ENCODE peak calls at places on chromosomes 4 and X, in nine cellular contexts. One of them, this sample, is unnamed.
A peak's percentile ranks its signal among the peaks of the same experiment; 100 is the strongest.

GRCh38 chr4:84547211-84547610 is 35.7 kb upstream of the CDS1 start:
- DNase-seq in cardiac muscle cell: peak; percentile 25
- DNase-seq in fibroblast of pulmonary artery: peak; percentile 4
- DNase-seq in tibial artery: no peak
- DNase-seq in HL-60: peak; percentile 12
- DNase-seq in fibroblast of villous mesenchyme: peak; percentile 32
- DNase-seq in transverse colon: no peak
- DNase-seq in endothelial cell of umbilical vein: no peak
- DNase-seq in ovary: no peak
- DNase-seq in this sample: no peak

GRCh38 chrX:12360991-12361598 is 222.8 kb downstream of the FRMPD4 start:
- DNase-seq in HL-60: no peak
- DNase-seq in endothelial cell of umbilical vein: peak; percentile 6
- DNase-seq in transverse colon: no peak
- DNase-seq in tibial artery: no peak
- DNase-seq in cardiac muscle cell: peak; percentile 14
- DNase-seq in fibroblast of pulmonary artery: peak; percentile 56
- DNase-seq in ovary: no peak
- DNase-seq in fibroblast of villous mesenchyme: no peak
- DNase-seq in this sample: no peak

GRCh38 chr4:23827971-23828680 is 61.7 kb downstream of the PPARGC1A start:
- DNase-seq in tibial artery: no peak
- DNase-seq in cardiac muscle cell: no peak
- DNase-seq in transverse colon: no peak
- DNase-seq in HL-60: no peak
- DNase-seq in fibroblast of pulmonary artery: no peak
- DNase-seq in ovary: no peak
- DNase-seq in endothelial cell of umbilical vein: no peak
- DNase-seq in fibroblast of villous mesenchyme: peak; percentile 75
- DNase-seq in this sample: no peak

GRCh38 chrX:22889824-22890223 is 109.9 kb upstream of the DDX53 start:
- DNase-seq in fibroblast of pulmonary artery: no peak
- DNase-seq in endothelial cell of umbilical vein: peak; percentile 50
- DNase-seq in tibial artery: no peak
- DNase-seq in ovary: no peak
- DNase-seq in cardiac muscle cell: peak; percentile 0
- DNase-seq in HL-60: no peak
- DNase-seq in fibroblast of villous mesenchyme: no peak
- DNase-seq in transverse colon: no peak
- DNase-seq in this sample: no peak

GRCh38 chr4:78938868-78939666 is at the start of gene PAQR3:
- DNase-seq in tibial artery: peak; percentile 84
- DNase-seq in cardiac muscle cell: peak; percentile 89
- DNase-seq in ovary: peak; percentile 87
- DNase-seq in fibroblast of pulmonary artery: peak; percentile 79
- DNase-seq in HL-60: peak; percentile 48
- DNase-seq in transverse colon: peak; percentile 88
- DNase-seq in fibroblast of villous mesenchyme: peak; percentile 80
- DNase-seq in endothelial cell of umbilical vein: peak; percentile 82
- DNase-seq in this sample: peak; percentile 81

GRCh38 chr4:96766359-96766758 is 926.5 kb downstream of the PDHA2 start:
- DNase-seq in cardiac muscle cell: no peak
- DNase-seq in tibial artery: no peak
- DNase-seq in fibroblast of villous mesenchyme: no peak
- DNase-seq in ovary: no peak
- DNase-seq in HL-60: no peak
- DNase-seq in fibroblast of pulmonary artery: no peak
- DNase-seq in endothelial cell of umbilical vein: no peak
- DNase-seq in transverse colon: no peak
- DNase-seq in this sample: no peak

GRCh38 chrX:68947882-68948605 is 119.2 kb downstream of the EFNB1 start:
- DNase-seq in fibroblast of pulmonary artery: no peak
- DNase-seq in cardiac muscle cell: no peak
- DNase-seq in fibroblast of villous mesenchyme: no peak
- DNase-seq in tibial artery: no peak
- DNase-seq in HL-60: no peak
- DNase-seq in transverse colon: no peak
- DNase-seq in ovary: no peak
- DNase-seq in endothelial cell of umbilical vein: no peak
- DNase-seq in this sample: peak; percentile 57

GRCh38 chr4:138181288-138181687 is 60.9 kb downstream of the SLC7A11 start:
- DNase-seq in tibial artery: no peak
- DNase-seq in fibroblast of pulmonary artery: peak; percentile 75
- DNase-seq in cardiac muscle cell: peak; percentile 73
- DNase-seq in endothelial cell of umbilical vein: no peak
- DNase-seq in HL-60: no peak
- DNase-seq in ovary: no peak
- DNase-seq in fibroblast of villous mesenchyme: peak; percentile 97
- DNase-seq in transverse colon: no peak
- DNase-seq in this sample: peak; percentile 39

GRCh38 chr4:8559011-8559410 is 21.2 kb upstream of the GPR78 start:
- DNase-seq in ovary: peak; percentile 4
- DNase-seq in endothelial cell of umbilical vein: no peak
- DNase-seq in HL-60: no peak
- DNase-seq in cardiac muscle cell: no peak
- DNase-seq in fibroblast of villous mesenchyme: no peak
- DNase-seq in transverse colon: no peak
- DNase-seq in tibial artery: no peak
- DNase-seq in fibroblast of pulmonary artery: no peak
- DNase-seq in this sample: no peak

GRCh38 chrX:16832301-16832700 is 37.9 kb downstream of the RBBP7 start:
- DNase-seq in fibroblast of villous mesenchyme: no peak
- DNase-seq in transverse colon: no peak
- DNase-seq in tibial artery: no peak
- DNase-seq in cardiac muscle cell: no peak
- DNase-seq in ovary: no peak
- DNase-seq in HL-60: no peak
- DNase-seq in fibroblast of pulmonary artery: no peak
- DNase-seq in endothelial cell of umbilical vein: no peak
- DNase-seq in this sample: no peak

GRCh38 chrX:16827225-16827624 is 41.0 kb downstream of the TXLNG start:
- DNase-seq in tibial artery: no peak
- DNase-seq in fibroblast of villous mesenchyme: no peak
- DNase-seq in HL-60: no peak
- DNase-seq in endothelial cell of umbilical vein: peak; percentile 22
- DNase-seq in ovary: no peak
- DNase-seq in fibroblast of pulmonary artery: peak; percentile 35
- DNase-seq in transverse colon: no peak
- DNase-seq in cardiac muscle cell: no peak
- DNase-seq in this sample: no peak

GRCh38 chrX:16826207-16826606 is 39.9 kb downstream of the TXLNG start:
- DNase-seq in ovary: no peak
- DNase-seq in fibroblast of pulmonary artery: peak; percentile 68
- DNase-seq in fibroblast of villous mesenchyme: peak; percentile 56
- DNase-seq in endothelial cell of umbilical vein: peak; percentile 50
- DNase-seq in transverse colon: no peak
- DNase-seq in tibial artery: no peak
- DNase-seq in cardiac muscle cell: peak; percentile 65
- DNase-seq in HL-60: no peak
- DNase-seq in this sample: peak; percentile 52

GRCh38 chrX:16825306-16826035 is 39.2 kb downstream of the TXLNG start:
- DNase-seq in fibroblast of pulmonary artery: peak; percentile 69
- DNase-seq in HL-60: no peak
- DNase-seq in endothelial cell of umbilical vein: peak; percentile 34
- DNase-seq in cardiac muscle cell: no peak
- DNase-seq in fibroblast of villous mesenchyme: peak; percentile 67
- DNase-seq in transverse colon: no peak
- DNase-seq in ovary: no peak
- DNase-seq in tibial artery: no peak
- DNase-seq in this sample: peak; percentile 60

DNA sequence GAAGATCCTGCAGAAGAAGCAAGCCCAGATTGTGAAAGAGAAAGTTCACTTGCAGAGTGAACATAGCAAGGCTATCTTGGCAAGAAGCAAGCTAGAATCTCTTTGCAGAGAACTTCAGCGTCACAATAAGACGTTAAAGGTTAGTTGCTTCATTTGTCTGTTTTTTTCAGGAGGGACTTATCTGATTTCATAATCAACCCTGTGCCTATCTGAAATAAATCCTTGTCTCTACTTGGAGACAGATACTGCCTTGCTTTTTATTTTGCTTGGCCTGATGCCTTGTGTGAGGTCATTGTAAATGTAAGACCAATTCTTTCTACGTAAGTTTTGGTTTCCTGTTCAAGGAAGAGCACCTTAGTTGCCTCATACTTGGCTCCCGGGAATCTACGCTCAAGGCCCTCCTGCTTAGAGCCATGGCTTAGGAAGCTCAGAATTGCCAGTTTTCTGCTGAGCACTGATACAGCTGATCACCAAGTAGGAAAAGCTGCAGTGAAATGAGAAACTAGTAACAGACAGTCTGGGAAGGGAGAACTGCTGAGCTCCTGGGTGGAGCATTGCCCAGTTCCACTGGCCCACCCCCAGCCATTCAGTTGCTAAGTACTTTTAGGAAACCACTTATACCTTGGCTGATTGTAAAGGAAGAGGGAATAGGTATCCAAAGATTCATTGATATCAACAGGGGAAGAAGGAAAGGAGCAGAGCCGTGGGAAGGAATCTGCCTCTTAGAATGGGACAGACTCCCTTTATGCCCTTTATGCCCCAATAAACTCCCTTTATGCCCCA is 41.8 kb downstream of the RBBP7 start:
- DNase-seq in fibroblast of pulmonary artery: peak; percentile 95
- DNase-seq in ovary: peak; percentile 64
- DNase-seq in cardiac muscle cell: peak; percentile 92
- DNase-seq in transverse colon: peak; percentile 13
- DNase-seq in fibroblast of villous mesenchyme: peak; percentile 92
- DNase-seq in tibial artery: peak; percentile 50
- DNase-seq in HL-60: no peak
- DNase-seq in endothelial cell of umbilical vein: peak; percentile 66
- DNase-seq in this sample: peak; percentile 49
- H3K4me3 ChIP-seq in fibroblast of pulmonary artery: no peak overlapping the region
- H3K4me3 ChIP-seq in ovary: no peak overlapping the region
- H3K4me3 ChIP-seq in cardiac muscle cell: no peak overlapping the region
- H3K4me3 ChIP-seq in transverse colon: no peak overlapping the region
- H3K4me3 ChIP-seq in fibroblast of villous mesenchyme: no peak overlapping the region
- H3K4me3 ChIP-seq in tibial artery: no peak overlapping the region
- H3K4me3 ChIP-seq in HL-60: no peak overlapping the region
- H3K4me3 ChIP-seq in endothelial cell of umbilical vein: no peak overlapping the region
- H3K4me3 ChIP-seq in this sample: no peak overlapping the region

DNA sequence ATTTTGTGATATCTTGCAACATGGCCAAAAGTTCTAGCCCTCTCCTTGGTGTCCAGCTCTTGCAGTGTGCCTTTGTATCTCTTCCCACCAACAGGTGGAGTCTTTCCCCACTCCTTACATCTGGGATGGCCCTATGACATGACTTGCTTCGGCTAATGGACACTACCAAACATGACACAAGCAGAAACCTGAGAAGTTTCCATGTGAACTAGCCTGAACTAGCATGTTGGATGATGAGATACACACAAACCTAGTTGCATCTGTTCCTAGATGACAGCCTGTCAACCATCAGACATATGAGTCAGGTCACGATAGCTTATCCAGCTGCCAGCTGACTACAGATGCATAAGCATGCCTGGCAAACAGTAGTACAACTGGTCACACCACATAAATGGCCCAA is 207.5 kb upstream of the FTHL17 start:
- DNase-seq in endothelial cell of umbilical vein: peak; percentile 6
- DNase-seq in fibroblast of villous mesenchyme: peak; percentile 31
- DNase-seq in HL-60: no peak
- DNase-seq in transverse colon: no peak
- DNase-seq in fibroblast of pulmonary artery: peak; percentile 45
- DNase-seq in cardiac muscle cell: peak; percentile 42
- DNase-seq in ovary: no peak
- DNase-seq in tibial artery: no peak
- DNase-seq in this sample: peak; percentile 9
- TF ChIP-seq CTCF in endothelial cell of umbilical vein: no peak
- TF ChIP-seq CTCF in fibroblast of villous mesenchyme: peak; percentile 51
- TF ChIP-seq CTCF in HL-60: no peak
- TF ChIP-seq CTCF in transverse colon: no peak
- TF ChIP-seq CTCF in fibroblast of pulmonary artery: peak; percentile 44
- TF ChIP-seq CTCF in cardiac muscle cell: peak; percentile 36
- TF ChIP-seq CTCF in ovary: no peak
- TF ChIP-seq CTCF in tibial artery: no peak
- TF ChIP-seq CTCF in this sample: no peak

GRCh38 chrX:55488268-55488558 is 1.4 kb downstream of the USP51 start:
- DNase-seq in HL-60: no peak
- DNase-seq in endothelial cell of umbilical vein: peak; percentile 2
- DNase-seq in fibroblast of villous mesenchyme: no peak
- DNase-seq in transverse colon: no peak
- DNase-seq in fibroblast of pulmonary artery: no peak
- DNase-seq in ovary: no peak
- DNase-seq in cardiac muscle cell: no peak
- DNase-seq in tibial artery: no peak
- DNase-seq in this sample: no peak
- H3K4me3 ChIP-seq in HL-60: no peak overlapping the region
- H3K4me3 ChIP-seq in endothelial cell of umbilical vein: peak overlapping the region; percentile 5
- H3K4me3 ChIP-seq in fibroblast of villous mesenchyme: peak overlapping the region; percentile 34
- H3K4me3 ChIP-seq in transverse colon: no peak overlapping the region
- H3K4me3 ChIP-seq in fibroblast of pulmonary artery: peak overlapping the region; percentile 38
- H3K4me3 ChIP-seq in ovary: peak overlapping the region; percentile 61
- H3K4me3 ChIP-seq in cardiac muscle cell: peak overlapping the region; percentile 68
- H3K4me3 ChIP-seq in tibial artery: peak overlapping the region; percentile 76
- H3K4me3 ChIP-seq in this sample: peak overlapping the region; percentile 49

GRCh38 chr4:6987566-6987920 is 55.6 kb upstream of the TADA2B start:
- DNase-seq in HL-60: no peak
- DNase-seq in tibial artery: no peak
- DNase-seq in transverse colon: no peak
- DNase-seq in fibroblast of villous mesenchyme: peak; percentile 26
- DNase-seq in endothelial cell of umbilical vein: no peak
- DNase-seq in ovary: no peak
- DNase-seq in cardiac muscle cell: no peak
- DNase-seq in fibroblast of pulmonary artery: peak; percentile 31
- DNase-seq in this sample: peak; percentile 68

GRCh38 chr4:6984611-6985115 is 58.5 kb upstream of the TADA2B start:
- DNase-seq in ovary: no peak
- DNase-seq in HL-60: no peak
- DNase-seq in tibial artery: no peak
- DNase-seq in transverse colon: no peak
- DNase-seq in cardiac muscle cell: no peak
- DNase-seq in endothelial cell of umbilical vein: no peak
- DNase-seq in fibroblast of villous mesenchyme: no peak
- DNase-seq in fibroblast of pulmonary artery: no peak
- DNase-seq in this sample: no peak

GRCh38 chr4:6986067-6986780 is 56.9 kb upstream of the TADA2B start:
- DNase-seq in HL-60: peak; percentile 22
- DNase-seq in transverse colon: no peak
- DNase-seq in tibial artery: peak; percentile 77
- DNase-seq in cardiac muscle cell: peak; percentile 77
- DNase-seq in ovary: peak; percentile 62
- DNase-seq in fibroblast of villous mesenchyme: peak; percentile 54
- DNase-seq in fibroblast of pulmonary artery: peak; percentile 75
- DNase-seq in endothelial cell of umbilical vein: peak; percentile 73
- DNase-seq in this sample: peak; percentile 67

GRCh38 chr4:6988016-6988715 is 55.0 kb upstream of the TADA2B start:
- DNase-seq in HL-60: no peak
- DNase-seq in tibial artery: no peak
- DNase-seq in transverse colon: peak; percentile 33
- DNase-seq in fibroblast of villous mesenchyme: no peak
- DNase-seq in fibroblast of pulmonary artery: no peak
- DNase-seq in ovary: no peak
- DNase-seq in endothelial cell of umbilical vein: no peak
- DNase-seq in cardiac muscle cell: no peak
- DNase-seq in this sample: peak; percentile 24

GRCh38 chr4:6986781-6987565 is 56.2 kb upstream of the TADA2B start:
- DNase-seq in HL-60: peak; percentile 85
- DNase-seq in fibroblast of villous mesenchyme: peak; percentile 94
- DNase-seq in endothelial cell of umbilical vein: peak; percentile 92
- DNase-seq in cardiac muscle cell: peak; percentile 97
- DNase-seq in transverse colon: peak; percentile 96
- DNase-seq in tibial artery: peak; percentile 93
- DNase-seq in ovary: peak; percentile 97
- DNase-seq in fibroblast of pulmonary artery: peak; percentile 93
- DNase-seq in this sample: peak; percentile 99
- TF ChIP-seq CTCF in HL-60: no peak
- TF ChIP-seq CTCF in fibroblast of villous mesenchyme: peak; percentile 3
- TF ChIP-seq CTCF in endothelial cell of umbilical vein: no peak
- TF ChIP-seq CTCF in cardiac muscle cell: peak; percentile 1
- TF ChIP-seq CTCF in transverse colon: no peak
- TF ChIP-seq CTCF in tibial artery: peak; percentile 12
- TF ChIP-seq CTCF in ovary: no peak
- TF ChIP-seq CTCF in fibroblast of pulmonary artery: no peak
- TF ChIP-seq CTCF in this sample: no peak

This sample was measured in foreskin fibroblast.